ENCODE peak calls at places on chromosomes 7 and 10, in eight cellular contexts. I is activated CD4-positive, alpha-beta T cell treated with anti-CD3 and anti-CD28 coated beads, Interleukin-2, amount 10 ng/mL, durations not matched to agents 7 days and 5 days; M is effector CD4-positive, alpha-beta T cell; R is NCI-H774; F is EL; H is Caki2; K is thoracic aorta; D is right lobe of liver. Q is an unnamed sample.

GRCh38 chr7:44244282-44244681 is 43.5 kb downstream of the YKT6 start:
- DNase-seq in I (peak; percentile 33), M (no peak), R (peak; percentile 3), F (peak; percentile 20), H (no peak), K (no peak), D (no peak), Q (no peak)

GRCh38 chr10:71597821-71598498 is 121.6 kb downstream of the C10orf105 start:
- DNase-seq in I (no peak), M (no peak), R (no peak), F (no peak), H (no peak), K (no peak), D (peak; percentile 86), Q (no peak)

GRCh38 chr7:136166521-136166920 is 189.4 kb upstream of the MTPN start:
- DNase-seq in I (no peak), M (no peak), R (no peak), F (peak; percentile 4), H (no peak), K (no peak), D (no peak), Q (no peak)

GRCh38 chr10:16477757-16478156 is 40.9 kb downstream of the PTER start:
- DNase-seq in I (no peak), M (no peak), R (no peak), F (no peak), H (no peak), K (no peak), D (no peak), Q (no peak)

GRCh38 chr7:73437091-73437490 is 3.5 kb downstream of the FZD9 start:
- DNase-seq in I (no peak), M (no peak), R (no peak), F (no peak), H (no peak), K (no peak), D (no peak), Q (no peak)

GRCh38 chr10:110005716-110006115 is 2.1 kb upstream of the ADD3 start:
- DNase-seq in I (no peak), M (no peak), R (no peak), F (peak; percentile 68), H (peak; percentile 65), K (no peak), D (peak; percentile 31), Q (peak; percentile 32)

GRCh38 chr7:69429817-69430501 is 168.3 kb upstream of the AUTS2 start:
- DNase-seq in I (no peak), M (no peak), R (no peak), F (no peak), H (no peak), K (no peak), D (peak; percentile 23), Q (no peak)

GRCh38 chr10:123994417-123995081 is 98.8 kb downstream of the CHST15 start:
- DNase-seq in I (peak; percentile 75), M (peak; percentile 69), R (peak; percentile 59), F (peak; percentile 90), H (peak; percentile 83), K (no peak), D (peak; percentile 87), Q (peak; percentile 70)

GRCh38 chr7:139727151-139727705 is 50.6 kb downstream of the HIPK2 start:
- DNase-seq in I (no peak), M (no peak), R (no peak), F (peak; percentile 41), H (no peak), K (no peak), D (no peak), Q (no peak)

GRCh38 chr7:3455826-3456444 is 154.9 kb downstream of the SDK1 start:
- DNase-seq in I (no peak), M (no peak), R (no peak), F (no peak), H (no peak), K (no peak), D (no peak), Q (no peak)

GRCh38 chr7:99102809-99103690 is 40.9 kb downstream of the SMURF1 start:
- DNase-seq in I (no peak), M (no peak), R (no peak), F (peak; percentile 82), H (no peak), K (no peak), D (no peak), Q (peak; percentile 39)

GRCh38 chr7:116171094-116171493 is 39.2 kb upstream of the TES start:
- DNase-seq in I (no peak), M (no peak), R (no peak), F (no peak), H (no peak), K (no peak), D (no peak), Q (no peak)

GRCh38 chr10:97870990-97871389 is 21.3 kb downstream of the GOLGA7B start:
- DNase-seq in I (no peak), M (no peak), R (no peak), F (no peak), H (no peak), K (no peak), D (no peak), Q (no peak)

GRCh38 chr10:8034666-8035640 is 19.5 kb upstream of the GATA3 start:
- DNase-seq in I (no peak), M (no peak), R (no peak), F (no peak), H (no peak), K (no peak), D (no peak), Q (no peak)

GRCh38 chr10:84138478-84139125 is 707 bp upstream of the GHITM start:
- DNase-seq in I (peak; percentile 52), M (peak; percentile 27), R (peak; percentile 15), F (no peak), H (no peak), K (peak; percentile 4), D (peak; percentile 28), Q (no peak)

GRCh38 chr10:70528726-70529362 is 50.3 kb downstream of the PALD1 start:
- DNase-seq in I (no peak), M (no peak), R (peak; percentile 38), F (peak; percentile 72), H (peak; percentile 37), K (no peak), D (no peak), Q (peak; percentile 11)

GRCh38 chr10:21145751-21146445 is 248.8 kb upstream of the NEBL start:
- DNase-seq in I (no peak), M (no peak), R (no peak), F (no peak), H (no peak), K (no peak), D (no peak), Q (no peak)

GRCh38 chr10:78905015-78905939 is 163.5 kb upstream of the ZMIZ1 start:
- DNase-seq in I (no peak), M (no peak), R (no peak), F (no peak), H (no peak), K (no peak), D (no peak), Q (no peak)

GRCh38 chr7:43560742-43561330 is 22.1 kb upstream of the STK17A start:
- DNase-seq in I (no peak), M (no peak), R (no peak), F (no peak), H (no peak), K (no peak), D (no peak), Q (no peak)

GRCh38 chr7:105963038-105963667 is at the start of gene CDHR3:
- DNase-seq in I (no peak), M (no peak), R (peak; percentile 72), F (no peak), H (no peak), K (no peak), D (no peak), Q (no peak)

Q was measured in RCC 7860.